ENCODE peak calls at places on chromosomes 7 and 10, in five cellular contexts. D, O, E, M and U are unnamed samples.

GRCh38 chr10:5560142-5560843 is 35.5 kb downstream of the CALML3 start:
- DNase-seq in D (peak; percentile 61), O (no peak), E (peak; percentile 24), M (no peak), U (no peak)

GRCh38 chr10:1045415-1045814 is 3.5 kb downstream of the IDI1 start:
- DNase-seq in D (no peak), O (no peak), E (no peak), M (no peak), U (no peak)

GRCh38 chr10:114996542-114996941 is 58.5 kb downstream of the TRUB1 start:
- DNase-seq in D (peak; percentile 71), O (no peak), E (no peak), M (no peak), U (no peak)

GRCh38 chr10:30378607-30379006 is 29.5 kb upstream of the MTPAP start:
- DNase-seq in D (no peak), O (no peak), E (no peak), M (no peak), U (no peak)

GRCh38 chr7:2109936-2110585 is 122.7 kb downstream of the MAD1L1 start:
- DNase-seq in D (peak; percentile 94), O (no peak), E (peak; percentile 86), M (peak; percentile 79), U (peak; percentile 79)

GRCh38 chr10:31536297-31536696 is 217.3 kb downstream of the ZEB1 start:
- DNase-seq in D (no peak), O (no peak), E (peak; percentile 11), M (peak; percentile 15), U (no peak)

GRCh38 chr7:1307828-1308227 is 75.2 kb downstream of the UNCX start:
- DNase-seq in D (no peak), O (no peak), E (no peak), M (no peak), U (no peak)

GRCh38 chr10:129759214-129760002 is 204.7 kb downstream of the EBF3 start:
- DNase-seq in D (no peak), O (no peak), E (no peak), M (no peak), U (no peak)

GRCh38 chr10:132459252-132460028 is 62.4 kb downstream of the PWWP2B start:
- DNase-seq in D (no peak), O (no peak), E (no peak), M (no peak), U (no peak)

GRCh38 chr10:23399701-23400144 is 39.2 kb upstream of the OTUD1 start:
- DNase-seq in D (peak; percentile 91), O (no peak), E (no peak), M (peak; percentile 80), U (no peak)

GRCh38 chr10:1290071-1290471 is 233.9 kb downstream of the WDR37 start:
- DNase-seq in D (no peak), O (no peak), E (no peak), M (no peak), U (no peak)

GRCh38 chr10:29530112-29530976 is 104.4 kb downstream of the SVIL start:
- DNase-seq in D (no peak), O (no peak), E (no peak), M (no peak), U (no peak)

DNA sequence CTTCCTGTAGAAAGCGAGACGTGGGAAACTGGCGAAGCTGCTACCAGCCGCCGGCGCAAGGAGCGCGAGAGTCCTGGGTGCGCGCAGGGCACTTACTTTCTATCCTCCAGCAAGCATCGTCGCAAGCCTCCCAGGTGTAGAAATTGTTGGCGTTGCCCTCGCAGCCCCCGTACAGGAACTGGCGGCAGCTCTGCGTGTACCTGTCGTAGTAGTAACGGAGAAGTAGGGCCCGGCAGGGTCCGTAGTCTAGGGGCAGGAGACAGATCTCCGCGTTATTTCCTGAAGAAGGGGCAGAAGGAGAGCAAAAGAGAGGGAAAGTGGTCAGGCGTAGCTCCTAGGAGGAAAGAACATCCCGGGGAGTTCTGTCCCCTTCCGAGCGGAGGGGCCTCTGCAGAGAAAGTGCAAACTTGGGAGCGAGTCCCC is 501 bp downstream of the TFPI2 start:
- DNase-seq in D (peak; percentile 46), O (no peak), E (peak; percentile 54), M (peak; percentile 72), U (no peak)
- TF ChIP-seq CTCF in D (peak; percentile 22), O (no peak), E (no peak), M (peak; percentile 14), U (no peak)

GRCh38 chr7:70215491-70215890 is 617.2 kb downstream of the AUTS2 start:
- DNase-seq in D (no peak), O (no peak), E (no peak), M (peak; percentile 4), U (no peak)
- TF ChIP-seq CTCF in D (no peak), O (no peak), E (no peak), M (no peak), U (no peak)

DNA sequence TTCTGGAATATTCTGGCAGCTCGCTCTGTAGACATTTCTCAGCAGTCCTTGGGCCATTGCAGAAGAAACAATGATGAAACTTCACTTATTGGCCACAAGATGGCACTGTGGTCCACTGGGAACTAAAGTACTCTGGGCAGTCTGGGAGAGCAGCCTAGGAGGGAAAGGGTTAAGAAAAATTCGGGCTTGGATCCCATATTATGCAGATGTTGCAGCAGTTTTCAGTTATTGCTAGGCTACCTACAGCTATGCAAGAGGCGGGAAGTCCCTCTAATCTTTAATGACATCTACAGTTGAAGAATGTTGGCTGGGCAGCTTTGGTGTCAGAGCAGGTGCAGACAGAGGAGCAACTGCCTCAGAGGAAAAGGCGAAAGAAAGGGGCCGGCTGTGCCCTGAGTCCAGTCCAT is 201.7 kb upstream of the PRSS58 start:
- DNase-seq in D (peak; percentile 68), O (no peak), E (peak; percentile 54), M (peak; percentile 79), U (no peak)
- TF ChIP-seq CTCF in D (peak; percentile 79), O (peak; percentile 90), E (peak; percentile 68), M (peak; percentile 72), U (peak; percentile 63)

GRCh38 chr7:91554893-91555292 is 290.7 kb downstream of the FZD1 start:
- DNase-seq in D (no peak), O (no peak), E (peak; percentile 31), M (no peak), U (no peak)

GRCh38 chr7:91556239-91556638 is 292.0 kb downstream of the FZD1 start:
- DNase-seq in D (no peak), O (no peak), E (no peak), M (no peak), U (no peak)

GRCh38 chr7:91551377-91552175 is 287.3 kb downstream of the FZD1 start:
- DNase-seq in D (no peak), O (no peak), E (peak; percentile 33), M (no peak), U (no peak)

GRCh38 chr7:91550931-91551330 is 286.7 kb downstream of the FZD1 start:
- DNase-seq in D (no peak), O (no peak), E (no peak), M (no peak), U (no peak)

GRCh38 chr7:91553410-91553895 is 289.2 kb downstream of the FZD1 start:
- DNase-seq in D (no peak), O (no peak), E (no peak), M (no peak), U (no peak)
- TF ChIP-seq CTCF in D (no peak), O (no peak), E (no peak), M (no peak), U (no peak)

DNA sequence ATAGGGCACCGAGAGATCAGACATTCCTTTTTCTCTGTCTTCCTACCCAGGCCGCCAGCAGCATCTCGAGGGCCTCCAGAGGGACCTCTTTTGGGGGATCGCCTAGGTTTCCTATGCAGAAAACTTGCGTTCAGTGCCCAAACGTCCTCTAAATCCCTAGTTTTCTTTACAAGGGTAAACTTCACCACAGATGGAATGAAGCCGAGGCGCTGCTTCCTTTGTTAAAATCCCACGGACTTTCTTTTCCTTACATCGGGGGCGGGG is 982 bp downstream of the RHEB start:
- DNase-seq in D (no peak), O (no peak), E (peak; percentile 47), M (peak; percentile 22), U (no peak)
- TF ChIP-seq CTCF in D (no peak), O (no peak), E (no peak), M (no peak), U (no peak)

DNA sequence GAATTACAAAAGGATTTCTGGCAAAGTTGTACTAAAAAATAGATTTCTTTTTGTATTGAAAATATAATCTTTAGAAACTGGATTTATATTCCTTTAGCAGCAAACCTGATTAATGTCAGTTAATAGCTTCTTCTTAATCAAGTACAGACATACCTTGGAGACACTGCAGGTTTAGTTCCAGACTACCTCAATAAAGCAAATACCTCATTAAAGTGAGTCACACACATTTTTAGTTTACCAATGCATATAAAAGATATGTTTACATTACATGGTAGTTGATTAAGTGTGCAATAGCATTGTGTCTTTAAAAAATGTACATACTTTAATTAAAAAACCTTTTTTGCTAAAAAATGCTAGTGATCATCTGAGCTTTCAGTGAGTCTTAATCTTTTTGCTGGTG is 215.0 kb downstream of the BICC1 start:
- DNase-seq in D (no peak), O (no peak), E (no peak), M (no peak), U (no peak)
- TF ChIP-seq CTCF in D (no peak), O (no peak), E (no peak), M (no peak), U (no peak)

GRCh38 chr10:35231646-35232045 is 104.7 kb upstream of the CCNY start:
- DNase-seq in D (no peak), O (no peak), E (no peak), M (no peak), U (no peak)

GRCh38 chr10:35237766-35238512 is 98.4 kb upstream of the CCNY start:
- DNase-seq in D (no peak), O (no peak), E (no peak), M (no peak), U (no peak)

GRCh38 chr10:35232509-35232908 is 103.8 kb upstream of the CCNY start:
- DNase-seq in D (no peak), O (no peak), E (no peak), M (no peak), U (no peak)

GRCh38 chr10:35234073-35234472 is 102.2 kb upstream of the CCNY start:
- DNase-seq in D (no peak), O (no peak), E (no peak), M (no peak), U (no peak)

DNA sequence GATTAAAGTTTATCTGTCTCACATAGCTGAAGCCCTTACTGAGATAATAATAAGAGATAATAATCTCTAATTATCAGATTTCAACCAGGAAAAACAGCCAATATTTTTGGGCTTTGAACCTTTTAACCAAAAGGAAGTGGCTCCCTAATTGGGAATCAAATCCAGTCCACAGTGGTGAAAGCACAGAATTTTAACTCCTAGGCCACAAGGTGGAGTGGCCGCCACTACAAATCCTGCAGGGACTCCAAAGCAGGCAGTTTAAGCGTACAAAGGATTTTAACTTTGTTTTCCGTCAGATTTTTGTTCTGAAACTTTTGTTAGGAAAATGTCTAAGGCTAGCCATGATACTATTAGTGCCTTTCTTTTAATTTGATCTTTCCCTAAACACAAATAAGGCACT is 99.6 kb upstream of the CCNY start:
- DNase-seq in D (peak; percentile 25), O (no peak), E (peak; percentile 26), M (peak; percentile 45), U (no peak)
- TF ChIP-seq CTCF in D (peak; percentile 73), O (no peak), E (peak; percentile 35), M (peak; percentile 57), U (peak; percentile 46)